ENCODE peak calls at places on chromosomes 16 and 17, in eight cellular contexts. One of them, this sample, is unnamed. For H3K9me3 and H3K4me1, the result is how much of the 10 kb centered on the place peaks cover.

GRCh38 chr16:9092963-9093477 is 1.6 kb downstream of the HAPSTR1 start:
- DNase-seq in effector memory CD4-positive, alpha-beta T cell: peak
- DNase-seq in CD4-positive, CD25-positive, alpha-beta regulatory T cell: peak
- DNase-seq in small intestine: peak
- DNase-seq in sigmoid colon: peak
- DNase-seq in prostate gland: peak
- DNase-seq in GM23248: peak
- DNase-seq in HCT116: no peak
- DNase-seq in this sample: peak

GRCh38 chr17:18116078-18116477 is 7.5 kb downstream of the MYO15A start:
- DNase-seq in effector memory CD4-positive, alpha-beta T cell: no peak
- DNase-seq in CD4-positive, CD25-positive, alpha-beta regulatory T cell: no peak
- DNase-seq in small intestine: no peak
- DNase-seq in sigmoid colon: no peak
- DNase-seq in prostate gland: no peak
- DNase-seq in GM23248: no peak
- DNase-seq in HCT116: no peak
- DNase-seq in this sample: no peak

GRCh38 chr17:73042809-73043685 is 49.4 kb downstream of the SLC39A11 start:
- DNase-seq in effector memory CD4-positive, alpha-beta T cell: no peak
- DNase-seq in CD4-positive, CD25-positive, alpha-beta regulatory T cell: no peak
- DNase-seq in small intestine: peak
- DNase-seq in sigmoid colon: no peak
- DNase-seq in prostate gland: no peak
- DNase-seq in GM23248: peak
- DNase-seq in HCT116: no peak
- DNase-seq in this sample: no peak

GRCh38 chr17:19753661-19754463 is 5.8 kb upstream of the ALDH3A1 start:
- DNase-seq in effector memory CD4-positive, alpha-beta T cell: no peak
- DNase-seq in CD4-positive, CD25-positive, alpha-beta regulatory T cell: no peak
- DNase-seq in small intestine: peak
- DNase-seq in sigmoid colon: peak
- DNase-seq in prostate gland: peak
- DNase-seq in GM23248: peak
- DNase-seq in HCT116: peak
- DNase-seq in this sample: peak

GRCh38 chr17:17420561-17421269 is 56.1 kb upstream of the MED9 start:
- DNase-seq in effector memory CD4-positive, alpha-beta T cell: no peak
- DNase-seq in CD4-positive, CD25-positive, alpha-beta regulatory T cell: no peak
- DNase-seq in small intestine: no peak
- DNase-seq in sigmoid colon: peak
- DNase-seq in prostate gland: no peak
- DNase-seq in GM23248: peak
- DNase-seq in HCT116: no peak
- DNase-seq in this sample: no peak

GRCh38 chr17:10649031-10649430 is 8.1 kb downstream of the MYH3 start:
- DNase-seq in effector memory CD4-positive, alpha-beta T cell: no peak
- DNase-seq in CD4-positive, CD25-positive, alpha-beta regulatory T cell: no peak
- DNase-seq in small intestine: no peak
- DNase-seq in sigmoid colon: no peak
- DNase-seq in prostate gland: no peak
- DNase-seq in GM23248: peak
- DNase-seq in HCT116: no peak
- DNase-seq in this sample: no peak

GRCh38 chr17:68777243-68777855 is 176.2 kb upstream of the FAM20A start:
- DNase-seq in effector memory CD4-positive, alpha-beta T cell: no peak
- DNase-seq in CD4-positive, CD25-positive, alpha-beta regulatory T cell: no peak
- DNase-seq in small intestine: peak
- DNase-seq in sigmoid colon: peak
- DNase-seq in prostate gland: peak
- DNase-seq in GM23248: peak
- DNase-seq in HCT116: peak
- DNase-seq in this sample: peak

GRCh38 chr17:33527290-33527689 is 234.2 kb upstream of the ASIC2 start:
- DNase-seq in effector memory CD4-positive, alpha-beta T cell: no peak
- DNase-seq in CD4-positive, CD25-positive, alpha-beta regulatory T cell: no peak
- DNase-seq in small intestine: no peak
- DNase-seq in sigmoid colon: no peak
- DNase-seq in prostate gland: no peak
- DNase-seq in GM23248: no peak
- DNase-seq in HCT116: no peak
- DNase-seq in this sample: no peak

GRCh38 chr17:56570199-56570598 is 23.3 kb upstream of the NOG start:
- DNase-seq in effector memory CD4-positive, alpha-beta T cell: no peak
- DNase-seq in CD4-positive, CD25-positive, alpha-beta regulatory T cell: no peak
- DNase-seq in small intestine: no peak
- DNase-seq in sigmoid colon: no peak
- DNase-seq in prostate gland: no peak
- DNase-seq in GM23248: peak
- DNase-seq in HCT116: no peak
- DNase-seq in this sample: no peak

GRCh38 chr17:75774988-75775668 is 9.5 kb upstream of the UNK start:
- DNase-seq in effector memory CD4-positive, alpha-beta T cell: no peak
- DNase-seq in CD4-positive, CD25-positive, alpha-beta regulatory T cell: no peak
- DNase-seq in small intestine: no peak
- DNase-seq in sigmoid colon: peak
- DNase-seq in prostate gland: no peak
- DNase-seq in GM23248: no peak
- DNase-seq in HCT116: no peak
- DNase-seq in this sample: no peak

GRCh38 chr17:30716461-30717289 is 107.8 kb downstream of the CRLF3 start:
- DNase-seq in effector memory CD4-positive, alpha-beta T cell: no peak
- DNase-seq in CD4-positive, CD25-positive, alpha-beta regulatory T cell: no peak
- DNase-seq in small intestine: no peak
- DNase-seq in sigmoid colon: peak
- DNase-seq in prostate gland: no peak
- DNase-seq in GM23248: peak
- DNase-seq in HCT116: no peak
- DNase-seq in this sample: peak

GRCh38 chr17:3710951-3711383 is 12.7 kb upstream of the HASPIN start:
- DNase-seq in effector memory CD4-positive, alpha-beta T cell: peak
- DNase-seq in CD4-positive, CD25-positive, alpha-beta regulatory T cell: peak
- DNase-seq in small intestine: peak
- DNase-seq in sigmoid colon: no peak
- DNase-seq in prostate gland: no peak
- DNase-seq in GM23248: peak
- DNase-seq in HCT116: no peak
- DNase-seq in this sample: no peak

GRCh38 chr17:79411419-79411818 is 199.4 kb downstream of the RBFOX3 start:
- DNase-seq in effector memory CD4-positive, alpha-beta T cell: no peak
- DNase-seq in CD4-positive, CD25-positive, alpha-beta regulatory T cell: no peak
- DNase-seq in small intestine: no peak
- DNase-seq in sigmoid colon: no peak
- DNase-seq in prostate gland: no peak
- DNase-seq in GM23248: no peak
- DNase-seq in HCT116: no peak
- DNase-seq in this sample: no peak

GRCh38 chr16:79805621-79806020 is 205.1 kb upstream of the MAF start:
- DNase-seq in effector memory CD4-positive, alpha-beta T cell: no peak
- DNase-seq in CD4-positive, CD25-positive, alpha-beta regulatory T cell: no peak
- DNase-seq in small intestine: no peak
- DNase-seq in sigmoid colon: no peak
- DNase-seq in prostate gland: no peak
- DNase-seq in GM23248: no peak
- DNase-seq in HCT116: no peak
- DNase-seq in this sample: no peak

GRCh38 chr17:82645516-82645915 is 2.7 kb downstream of the WDR45B start:
- DNase-seq in effector memory CD4-positive, alpha-beta T cell: no peak
- DNase-seq in CD4-positive, CD25-positive, alpha-beta regulatory T cell: no peak
- DNase-seq in small intestine: no peak
- DNase-seq in sigmoid colon: no peak
- DNase-seq in prostate gland: no peak
- DNase-seq in GM23248: peak
- DNase-seq in HCT116: no peak
- DNase-seq in this sample: no peak

GRCh38 chr17:13884347-13884746 is 185.0 kb upstream of the COX10 start:
- DNase-seq in effector memory CD4-positive, alpha-beta T cell: no peak
- DNase-seq in CD4-positive, CD25-positive, alpha-beta regulatory T cell: no peak
- DNase-seq in small intestine: no peak
- DNase-seq in sigmoid colon: no peak
- DNase-seq in prostate gland: no peak
- DNase-seq in GM23248: no peak
- DNase-seq in HCT116: no peak
- DNase-seq in this sample: no peak

GRCh38 chr17:19018600-19018950 is 14.0 kb upstream of the FAM83G start:
- DNase-seq in effector memory CD4-positive, alpha-beta T cell: no peak
- DNase-seq in CD4-positive, CD25-positive, alpha-beta regulatory T cell: no peak
- DNase-seq in small intestine: no peak
- DNase-seq in sigmoid colon: no peak
- DNase-seq in prostate gland: no peak
- DNase-seq in GM23248: no peak
- DNase-seq in HCT116: no peak
- DNase-seq in this sample: no peak

GRCh38 chr17:65523853-65524664 is 37.4 kb downstream of the AXIN2 start:
- DNase-seq in effector memory CD4-positive, alpha-beta T cell: no peak
- DNase-seq in CD4-positive, CD25-positive, alpha-beta regulatory T cell: no peak
- DNase-seq in small intestine: peak
- DNase-seq in sigmoid colon: no peak
- DNase-seq in prostate gland: no peak
- DNase-seq in GM23248: no peak
- DNase-seq in HCT116: no peak
- DNase-seq in this sample: no peak

GRCh38 chr16:81945665-81946064 is 65.6 kb downstream of the SDR42E1 start:
- DNase-seq in effector memory CD4-positive, alpha-beta T cell: no peak
- DNase-seq in CD4-positive, CD25-positive, alpha-beta regulatory T cell: no peak
- DNase-seq in small intestine: no peak
- DNase-seq in sigmoid colon: no peak
- DNase-seq in prostate gland: no peak
- DNase-seq in GM23248: peak
- DNase-seq in HCT116: no peak
- DNase-seq in this sample: no peak

GRCh38 chr17:38464251-38464722 is 36.0 kb downstream of the ARHGAP23 start:
- DNase-seq in effector memory CD4-positive, alpha-beta T cell: no peak
- DNase-seq in CD4-positive, CD25-positive, alpha-beta regulatory T cell: no peak
- DNase-seq in small intestine: no peak
- DNase-seq in sigmoid colon: peak
- DNase-seq in prostate gland: no peak
- DNase-seq in GM23248: peak
- DNase-seq in HCT116: no peak
- DNase-seq in this sample: no peak

GRCh38 chr17:57211543-57211942 is 44.8 kb upstream of the MSI2 start:
- DNase-seq in effector memory CD4-positive, alpha-beta T cell: no peak
- DNase-seq in CD4-positive, CD25-positive, alpha-beta regulatory T cell: no peak
- DNase-seq in small intestine: no peak
- DNase-seq in sigmoid colon: no peak
- DNase-seq in prostate gland: no peak
- DNase-seq in GM23248: peak
- DNase-seq in HCT116: no peak
- DNase-seq in this sample: no peak

DNA sequence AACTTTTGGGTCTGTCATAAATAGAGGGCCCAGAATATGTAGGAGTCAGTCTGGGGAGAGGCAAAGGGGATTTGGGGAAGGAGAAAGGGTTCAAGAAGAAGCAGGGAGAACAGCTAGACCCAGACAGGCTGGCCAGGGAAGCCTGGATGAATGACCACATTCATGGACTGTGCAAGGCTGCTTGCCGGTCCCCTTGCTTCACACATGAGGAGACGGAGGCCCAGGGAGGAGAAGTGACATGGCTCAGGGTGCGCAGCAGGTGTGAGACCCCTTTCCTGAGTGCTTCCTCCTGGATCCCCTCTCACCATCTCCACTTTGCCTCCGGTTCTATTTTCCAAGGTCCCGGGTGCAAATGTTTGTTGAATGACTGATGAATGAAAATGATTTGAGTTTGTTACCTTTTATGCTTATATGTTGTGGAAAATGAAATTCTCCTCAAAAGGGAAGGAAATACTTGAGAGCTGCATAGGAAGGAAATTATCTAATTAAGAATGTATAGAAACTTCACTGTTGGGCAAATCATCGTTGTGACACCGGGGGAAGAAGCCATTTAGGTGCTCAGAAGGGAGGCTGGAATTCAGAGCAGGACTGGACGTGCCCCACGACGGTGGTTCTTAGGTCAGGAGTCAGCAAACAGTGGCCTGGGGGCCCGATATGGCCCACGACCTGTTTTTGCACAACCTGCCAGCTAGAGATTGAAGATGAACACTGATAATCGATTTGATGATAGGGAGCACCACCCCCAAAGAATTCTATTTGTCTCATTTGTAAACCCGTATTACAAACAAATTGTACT is 559 bp downstream of the ITGAM start:
- DNase-seq in effector memory CD4-positive, alpha-beta T cell: no peak
- DNase-seq in CD4-positive, CD25-positive, alpha-beta regulatory T cell: no peak
- DNase-seq in small intestine: no peak
- DNase-seq in sigmoid colon: no peak
- DNase-seq in prostate gland: no peak
- DNase-seq in GM23248: no peak
- DNase-seq in HCT116: no peak
- DNase-seq in this sample: no peak
- H3K4me3 ChIP-seq in effector memory CD4-positive, alpha-beta T cell: no peak
- H3K4me3 ChIP-seq in CD4-positive, CD25-positive, alpha-beta regulatory T cell: peak
- H3K4me3 ChIP-seq in small intestine: no peak
- H3K4me3 ChIP-seq in sigmoid colon: no peak
- H3K4me3 ChIP-seq in prostate gland: no peak
- H3K4me3 ChIP-seq in GM23248: no peak
- H3K4me3 ChIP-seq in HCT116: no peak
- H3K4me3 ChIP-seq in this sample: no peak

GRCh38 chr17:22253007-22253406 is 560.7 kb downstream of the KCNJ18 start:
- DNase-seq in effector memory CD4-positive, alpha-beta T cell: no peak
- DNase-seq in CD4-positive, CD25-positive, alpha-beta regulatory T cell: no peak
- DNase-seq in small intestine: no peak
- DNase-seq in sigmoid colon: no peak
- DNase-seq in prostate gland: no peak
- DNase-seq in GM23248: no peak
- DNase-seq in HCT116: no peak
- DNase-seq in this sample: no peak
- H3K9me3 ChIP-seq in effector memory CD4-positive, alpha-beta T cell: under half
- H3K9me3 ChIP-seq in CD4-positive, CD25-positive, alpha-beta regulatory T cell: under half
- H3K9me3 ChIP-seq in small intestine: under half
- H3K9me3 ChIP-seq in sigmoid colon: under half
- H3K9me3 ChIP-seq in prostate gland: under half
- H3K9me3 ChIP-seq in GM23248: under half
- H3K9me3 ChIP-seq in HCT116: under half
- H3K9me3 ChIP-seq in this sample: under half

GRCh38 chr16:17269434-17269833 is 201.3 kb downstream of the XYLT1 start:
- DNase-seq in effector memory CD4-positive, alpha-beta T cell: no peak
- DNase-seq in CD4-positive, CD25-positive, alpha-beta regulatory T cell: no peak
- DNase-seq in small intestine: no peak
- DNase-seq in sigmoid colon: no peak
- DNase-seq in prostate gland: no peak
- DNase-seq in GM23248: peak
- DNase-seq in HCT116: no peak
- DNase-seq in this sample: no peak
- H3K4me1 ChIP-seq in effector memory CD4-positive, alpha-beta T cell: under half
- H3K4me1 ChIP-seq in CD4-positive, CD25-positive, alpha-beta regulatory T cell: under half
- H3K4me1 ChIP-seq in small intestine: under half
- H3K4me1 ChIP-seq in sigmoid colon: under half
- H3K4me1 ChIP-seq in prostate gland: under half
- H3K4me1 ChIP-seq in GM23248: under half
- H3K4me1 ChIP-seq in HCT116: under half
- H3K4me1 ChIP-seq in this sample: under half

DNA sequence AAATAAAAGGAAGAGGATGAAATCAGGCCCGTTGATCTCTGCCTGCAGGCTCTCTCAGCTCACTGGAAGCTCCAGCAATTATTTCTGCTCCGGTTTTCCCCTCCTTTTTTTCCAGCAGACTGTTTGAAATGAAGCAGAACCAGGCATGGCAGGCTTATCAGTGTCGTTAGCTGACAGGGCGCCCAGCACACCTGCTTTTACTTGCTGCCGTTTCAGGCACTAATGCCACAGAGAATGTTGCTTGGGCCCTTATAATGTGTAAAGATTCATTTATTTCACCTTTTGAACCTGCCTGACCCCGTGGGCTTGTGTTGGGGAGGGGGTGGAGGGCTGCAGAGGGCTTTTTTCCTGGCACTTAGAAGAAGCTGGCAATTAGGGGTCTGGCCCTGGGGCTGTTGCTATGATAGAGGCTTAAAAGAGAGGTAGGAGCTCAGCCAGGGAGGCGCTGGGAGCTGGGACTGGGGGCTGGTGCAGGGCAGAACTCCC is 108.1 kb downstream of the IRX3 start:
- DNase-seq in effector memory CD4-positive, alpha-beta T cell: no peak
- DNase-seq in CD4-positive, CD25-positive, alpha-beta regulatory T cell: no peak
- DNase-seq in small intestine: no peak
- DNase-seq in sigmoid colon: no peak
- DNase-seq in prostate gland: no peak
- DNase-seq in GM23248: no peak
- DNase-seq in HCT116: no peak
- DNase-seq in this sample: no peak
- H3K4me3 ChIP-seq in effector memory CD4-positive, alpha-beta T cell: no peak
- H3K4me3 ChIP-seq in CD4-positive, CD25-positive, alpha-beta regulatory T cell: no peak
- H3K4me3 ChIP-seq in small intestine: no peak
- H3K4me3 ChIP-seq in sigmoid colon: no peak
- H3K4me3 ChIP-seq in prostate gland: no peak
- H3K4me3 ChIP-seq in GM23248: no peak
- H3K4me3 ChIP-seq in HCT116: no peak
- H3K4me3 ChIP-seq in this sample: no peak